ENCODE peak calls at places on chromosomes 12 and 14, in five cellular contexts. S, R, X, K and Z are unnamed samples.

GRCh38 chr14:103880334-103880985 is 33.1 kb upstream of the PPP1R13B start:
- DNase-seq in S (no peak), R (peak), X (peak), K (peak), Z (peak)

GRCh38 chr14:97219356-97220017 is 422.3 kb downstream of the VRK1 start:
- DNase-seq in S (no peak), R (peak), X (no peak), K (no peak), Z (no peak)

GRCh38 chr12:68326720-68327119 is 5.4 kb downstream of the MDM1 start:
- DNase-seq in S (no peak), R (no peak), X (no peak), K (no peak), Z (no peak)

GRCh38 chr14:94019329-94019728 is 6.8 kb upstream of the OTUB2 start:
- DNase-seq in S (no peak), R (no peak), X (no peak), K (no peak), Z (no peak)

GRCh38 chr14:59123526-59123925 is 64.9 kb upstream of the DAAM1 start:
- DNase-seq in S (no peak), R (no peak), X (no peak), K (peak), Z (no peak)

GRCh38 chr14:52355016-52355430 is 40.9 kb downstream of the PTGER2 start:
- DNase-seq in S (no peak), R (no peak), X (peak), K (no peak), Z (peak)

GRCh38 chr12:107645630-107646333 is 39.8 kb upstream of the PWP1 start:
- DNase-seq in S (no peak), R (no peak), X (no peak), K (peak), Z (no peak)

GRCh38 chr12:82461393-82461792 is 103.1 kb downstream of the METTL25 start:
- DNase-seq in S (no peak), R (no peak), X (no peak), K (no peak), Z (no peak)

GRCh38 chr12:29153231-29153630 is 4.2 kb downstream of the FAR2 start:
- DNase-seq in S (no peak), R (no peak), X (no peak), K (peak), Z (no peak)

GRCh38 chr12:2250797-2251196 is 198.0 kb downstream of the CACNA1C start:
- DNase-seq in S (no peak), R (no peak), X (no peak), K (no peak), Z (peak)

GRCh38 chr12:49901026-49901425 is 2.7 kb downstream of the FAIM2 start:
- DNase-seq in S (no peak), R (no peak), X (no peak), K (no peak), Z (no peak)